ENCODE peak calls at places on chromosomes 11 and 22, in five cellular contexts. A is stimulated activated CD8-positive, alpha-beta memory T cell treated with anti-CD3 and anti-CD28 coated beads, Interleukin-15, amount 100 ng/mL, for 4 hours; X is astrocyte of the hippocampus; R is T1000; F is cardiac fibroblast. V is an unnamed sample.

GRCh38 chr11:120040136-120040840 is 97.6 kb downstream of the TRIM29 start:
- DNase-seq in A (no peak), X (no peak), R (no peak), F (no peak), V (no peak)

GRCh38 chr11:57513911-57514537 is 1.5 kb downstream of the SLC43A1 start:
- DNase-seq in A (no peak), X (peak), R (no peak), F (peak), V (peak)

GRCh38 chr11:118929496-118930151 is 3.9 kb upstream of the BCL9L start:
- DNase-seq in A (peak), X (peak), R (peak), F (peak), V (peak)

GRCh38 chr22:22123118-22123959 is 121.2 kb upstream of the VPREB1 start:
- DNase-seq in A (no peak), X (no peak), R (no peak), F (no peak), V (no peak)

GRCh38 chr11:6594142-6594768 is 9.2 kb downstream of the RRP8 start:
- DNase-seq in A (no peak), X (no peak), R (no peak), F (peak), V (no peak)

GRCh38 chr11:119977584-119977860 is 160.4 kb downstream of the TRIM29 start:
- DNase-seq in A (no peak), X (no peak), R (no peak), F (no peak), V (no peak)

GRCh38 chr11:28621648-28622215 is 513.5 kb downstream of the METTL15 start:
- DNase-seq in A (no peak), X (peak), R (no peak), F (peak), V (peak)

GRCh38 chr22:49826603-49827306 is 918 bp downstream of the BRD1 start:
- DNase-seq in A (no peak), X (peak), R (no peak), F (peak), V (peak)

GRCh38 chr22:22207845-22208564 is 36.6 kb upstream of the VPREB1 start:
- DNase-seq in A (peak), X (peak), R (no peak), F (peak), V (peak)

GRCh38 chr22:37187891-37188761 is at the start of gene C1QTNF6:
- DNase-seq in A (no peak), X (peak), R (no peak), F (peak), V (no peak)

GRCh38 chr11:70105369-70105754 is 27.2 kb downstream of the ANO1 start:
- DNase-seq in A (no peak), X (no peak), R (no peak), F (no peak), V (no peak)

GRCh38 chr11:100816823-100817222 is 129.7 kb downstream of the ARHGAP42 start:
- DNase-seq in A (no peak), X (peak), R (no peak), F (no peak), V (peak)

GRCh38 chr11:68015467-68015866 is 5.3 kb downstream of the ALDH3B1 start:
- DNase-seq in A (no peak), X (no peak), R (no peak), F (no peak), V (no peak)

GRCh38 chr11:119796363-119797060 is 67.5 kb upstream of the NECTIN1 start:
- DNase-seq in A (no peak), X (no peak), R (no peak), F (no peak), V (no peak)

GRCh38 chr11:125075242-125075625 is 12.1 kb downstream of the SLC37A2 start:
- DNase-seq in A (no peak), X (no peak), R (no peak), F (no peak), V (no peak)

GRCh38 chr11:69636512-69636866 is 4.5 kb upstream of the CCND1 start:
- DNase-seq in A (no peak), X (peak), R (no peak), F (peak), V (peak)

GRCh38 chr11:112524808-112525207 is 264.1 kb upstream of the PLET1 start:
- DNase-seq in A (no peak), X (peak), R (no peak), F (no peak), V (no peak)